ENCODE peak calls at places on chromosomes 1 and 21, in eight cellular contexts. K is HT1080, B is NB4, G is AG04449, E is PC-9, X is tibial nerve, I is WTC11, D is EH. A is an unnamed sample.

GRCh38 chr1:37732111-37732780 is 32.7 kb downstream of the EPHA10 start:
- DNase-seq in B (no peak), D (no peak), K (no peak), X (no peak), G (no peak), I (no peak), E (no peak), A (no peak)

GRCh38 chr1:199297174-199297573 is 658.3 kb downstream of the PTPRC start:
- DNase-seq in G (no peak), B (no peak), I (no peak), D (no peak), E (no peak), K (no peak), X (no peak), A (no peak)

GRCh38 chr1:64043976-64044375 is 159.4 kb upstream of the UBE2U start:
- DNase-seq in I (no peak), K (peak; percentile 84), X (no peak), D (peak; percentile 90), G (no peak), B (no peak), E (no peak), A (peak; percentile 73)

GRCh38 chr1:159927887-159928431 is 2.7 kb upstream of the TAGLN2 start:
- DNase-seq in G (no peak), X (no peak), K (no peak), E (no peak), B (no peak), D (no peak), I (no peak), A (no peak)

GRCh38 chr1:9291914-9292360 is 757 bp upstream of the SPSB1 start:
- DNase-seq in B (no peak), D (peak; percentile 69), G (no peak), X (peak; percentile 56), K (no peak), I (no peak), E (peak; percentile 41), A (no peak)

GRCh38 chr1:22875240-22875639 is 97.4 kb downstream of the LACTBL1 start:
- DNase-seq in G (no peak), K (no peak), D (no peak), B (no peak), E (no peak), I (no peak), X (no peak), A (no peak)

GRCh38 chr21:41800425-41801186 is 33.8 kb upstream of the RIPK4 start:
- DNase-seq in X (no peak), I (no peak), E (no peak), K (no peak), B (no peak), D (no peak), G (no peak), A (no peak)

GRCh38 chr1:16204634-16205332 is 7.7 kb downstream of the ARHGEF19 start:
- DNase-seq in I (peak; percentile 74), B (peak; percentile 46), E (no peak), D (no peak), G (no peak), K (no peak), X (no peak), A (no peak)

GRCh38 chr1:246284021-246284420 is 223.1 kb downstream of the SMYD3 start:
- DNase-seq in D (peak; percentile 43), B (peak; percentile 12), I (no peak), G (no peak), X (no peak), K (no peak), E (no peak), A (no peak)

GRCh38 chr21:36499578-36500471 is 19.9 kb upstream of the CLDN14 start:
- DNase-seq in G (no peak), K (no peak), X (no peak), E (no peak), I (no peak), D (peak; percentile 90), B (no peak), A (no peak)